ENCODE peak calls at places on chromosomes 13 and 19, in five cellular contexts. Y is H1, X is K562, E is HepG2, L is A549. B is an unnamed sample.

GRCh38 chr13:21152251-21152899 is 24.0 kb downstream of the SKA3 start:
- DNase-seq in Y (no peak), L (no peak), E (no peak), X (no peak), B (no peak)

GRCh38 chr19:52991484-52991883 is 22.2 kb upstream of the ERVV-1 start:
- DNase-seq in L (no peak), Y (no peak), X (no peak), E (no peak), B (peak; percentile 77)

GRCh38 chr19:11377237-11377636 is 2.8 kb downstream of the SWSAP1 start:
- DNase-seq in X (peak; percentile 44), Y (no peak), E (no peak), L (peak; percentile 46), B (peak; percentile 50)

GRCh38 chr19:28878862-28879566 is 333.9 kb downstream of the UQCRFS1 start:
- DNase-seq in Y (peak; percentile 80), X (peak; percentile 67), L (peak; percentile 79), E (peak; percentile 52), B (peak; percentile 20)

GRCh38 chr19:16698914-16699313 is 20.7 kb upstream of the NWD1 start:
- DNase-seq in E (no peak), X (no peak), L (no peak), Y (no peak), B (no peak)

GRCh38 chr19:12748489-12748888 is 3.1 kb upstream of the BEST2 start:
- DNase-seq in E (no peak), L (no peak), X (no peak), Y (no peak), B (no peak)

GRCh38 chr13:63436288-63436687 is 2020.6 kb upstream of the PCDH20 start:
- DNase-seq in X (no peak), L (no peak), E (no peak), Y (no peak), B (no peak)

GRCh38 chr13:79525051-79525450 is 44.1 kb downstream of the NDFIP2 start:
- DNase-seq in X (no peak), Y (no peak), L (no peak), E (no peak), B (no peak)

GRCh38 chr13:110518571-110518970 is 43.0 kb downstream of the RAB20 start:
- DNase-seq in E (no peak), X (peak; percentile 42), Y (no peak), L (no peak), B (no peak)

GRCh38 chr13:34469212-34469983 is 472.7 kb upstream of the NBEA start:
- DNase-seq in X (no peak), E (no peak), Y (no peak), L (no peak), B (peak; percentile 76)

GRCh38 chr13:110391273-110391672 is 84.2 kb downstream of the COL4A2 start:
- DNase-seq in Y (no peak), E (no peak), X (no peak), L (no peak), B (no peak)

GRCh38 chr19:45872095-45872919 is 8.2 kb downstream of the FOXA3 start:
- DNase-seq in X (no peak), L (no peak), E (no peak), Y (no peak), B (no peak)

GRCh38 chr19:45873219-45873772 is 9.2 kb downstream of the FOXA3 start:
- DNase-seq in X (no peak), E (no peak), Y (no peak), L (no peak), B (no peak)

GRCh38 chr19:45866400-45867176 is 2.5 kb downstream of the FOXA3 start:
- DNase-seq in L (no peak), Y (no peak), E (no peak), X (no peak), B (no peak)

GRCh38 chr19:45874620-45874966 is 10.5 kb downstream of the FOXA3 start:
- DNase-seq in X (no peak), L (no peak), E (peak; percentile 54), Y (no peak), B (no peak)

GRCh38 chr19:45870798-45871197 is 6.7 kb downstream of the FOXA3 start:
- DNase-seq in Y (no peak), L (no peak), E (no peak), X (no peak), B (no peak)
- TF ChIP-seq POLR2A in Y (no peak), L (no peak), E (no peak), X (no peak), B (no peak)

DNA sequence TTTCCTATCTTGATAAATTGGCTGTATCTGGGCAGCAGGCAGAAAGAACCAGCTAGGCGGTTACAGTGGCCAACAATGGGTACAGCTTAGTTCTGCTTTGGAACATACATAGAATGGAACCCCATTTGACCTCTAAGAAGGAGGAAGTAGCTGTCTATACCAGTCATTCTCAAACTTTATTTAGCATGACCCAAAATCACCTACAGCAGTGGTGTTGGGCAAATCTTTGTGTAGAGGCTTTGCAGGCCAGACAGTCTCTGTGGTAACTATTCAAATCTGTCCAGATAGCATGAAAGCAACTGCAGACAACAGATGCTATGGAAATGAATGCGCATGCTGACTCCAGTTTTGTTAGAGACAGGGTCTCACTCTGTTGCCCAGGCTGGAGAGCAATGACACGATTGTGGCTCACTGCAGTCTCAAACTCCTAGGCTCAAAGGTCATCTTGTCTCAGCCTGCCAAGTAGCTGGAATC is 12.0 kb upstream of the KCNC3 start:
- DNase-seq in X (no peak), Y (no peak), L (no peak), E (no peak), B (no peak)
- H3K4me2 ChIP-seq in X (no peak overlapping the region), Y (no peak overlapping the region), L (no peak overlapping the region), E (no peak overlapping the region), B (no peak overlapping the region)

GRCh38 chr13:19561585-19561984 is 253 bp upstream of the TPTE2 start:
- DNase-seq in Y (no peak), E (no peak), L (no peak), X (no peak), B (no peak)
- TF ChIP-seq JUN in Y (no peak), E (no peak), L (no peak), X (no peak), B (no peak)

GRCh38 chr13:45417790-45418534 is at the start of gene SLC25A30:
- DNase-seq in E (peak; percentile 90), L (peak; percentile 76), Y (peak; percentile 93), X (peak; percentile 78), B (peak; percentile 94)
- TF ChIP-seq POLR2A in E (peak; percentile 65), L (peak; percentile 52), Y (no peak), X (peak; percentile 61), B (peak; percentile 78)

GRCh38 chr13:97324115-97324514 is 102.0 kb downstream of the MBNL2 start:
- DNase-seq in X (no peak), E (no peak), Y (no peak), L (no peak), B (no peak)
- H3K4me2 ChIP-seq in X (no peak overlapping the region), E (no peak overlapping the region), Y (no peak overlapping the region), L (no peak overlapping the region), B (no peak overlapping the region)

GRCh38 chr19:49718511-49718910 is 27.6 kb downstream of the CPT1C start:
- DNase-seq in L (no peak), E (no peak), Y (no peak), X (no peak), B (no peak)
- TF ChIP-seq JUN in L (no peak), E (no peak), Y (no peak), X (no peak), B (no peak)

GRCh38 chr19:44847144-44848035 is 1.3 kb downstream of the NECTIN2 start:
- DNase-seq in X (peak; percentile 58), E (peak; percentile 42), L (peak; percentile 65), Y (peak; percentile 78), B (peak; percentile 74)
- TF ChIP-seq POLR2A in X (peak; percentile 24), E (no peak), L (peak; percentile 10), Y (peak; percentile 55), B (no peak)